ENCODE peak calls at places on chromosomes 7 and 10, in four cellular contexts. One of them, this sample, is unnamed.

GRCh38 chr7:139127648-139128047 is 18.1 kb upstream of the ZC3HAV1 start:
- DNase-seq in HCT116: no peak
- DNase-seq in astrocyte: no peak
- DNase-seq in heart left ventricle: no peak
- DNase-seq in this sample: no peak

GRCh38 chr10:88366772-88367171 is 216.3 kb downstream of the RNLS start:
- DNase-seq in HCT116: no peak
- DNase-seq in astrocyte: no peak
- DNase-seq in heart left ventricle: no peak
- DNase-seq in this sample: no peak

GRCh38 chr7:26686448-26686981 is 177.9 kb downstream of the SKAP2 start:
- DNase-seq in HCT116: peak; percentile 21
- DNase-seq in astrocyte: peak; percentile 64
- DNase-seq in heart left ventricle: no peak
- DNase-seq in this sample: peak; percentile 60

GRCh38 chr10:100175873-100176272 is 10.0 kb downstream of the ERLIN1 start:
- DNase-seq in HCT116: no peak
- DNase-seq in astrocyte: no peak
- DNase-seq in heart left ventricle: no peak
- DNase-seq in this sample: no peak

GRCh38 chr7:20200361-20200760 is 16.8 kb downstream of the MACC1 start:
- DNase-seq in HCT116: no peak
- DNase-seq in astrocyte: no peak
- DNase-seq in heart left ventricle: no peak
- DNase-seq in this sample: no peak

GRCh38 chr10:3719024-3719843 is 65.8 kb downstream of the KLF6 start:
- DNase-seq in HCT116: no peak
- DNase-seq in astrocyte: no peak
- DNase-seq in heart left ventricle: no peak
- DNase-seq in this sample: no peak

GRCh38 chr10:105647354-105647753 is 1006.3 kb downstream of the SORCS3 start:
- DNase-seq in HCT116: no peak
- DNase-seq in astrocyte: no peak
- DNase-seq in heart left ventricle: no peak
- DNase-seq in this sample: no peak

GRCh38 chr10:76192694-76193304 is 761.4 kb downstream of the LRMDA start:
- DNase-seq in HCT116: no peak
- DNase-seq in astrocyte: no peak
- DNase-seq in heart left ventricle: no peak
- DNase-seq in this sample: no peak

GRCh38 chr7:47551550-47552121 is 30.3 kb downstream of the TNS3 start:
- DNase-seq in HCT116: no peak
- DNase-seq in astrocyte: no peak
- DNase-seq in heart left ventricle: no peak
- DNase-seq in this sample: no peak

GRCh38 chr7:75968561-75969001 is 25.8 kb downstream of the TMEM120A start:
- DNase-seq in HCT116: no peak
- DNase-seq in astrocyte: no peak
- DNase-seq in heart left ventricle: no peak
- DNase-seq in this sample: no peak

GRCh38 chr7:156475666-156476065 is 164.9 kb upstream of the RNF32 start:
- DNase-seq in HCT116: peak; percentile 26
- DNase-seq in astrocyte: peak; percentile 79
- DNase-seq in heart left ventricle: no peak
- DNase-seq in this sample: peak; percentile 5

GRCh38 chr7:26659121-26659520 is 205.3 kb downstream of the SKAP2 start:
- DNase-seq in HCT116: no peak
- DNase-seq in astrocyte: no peak
- DNase-seq in heart left ventricle: no peak
- DNase-seq in this sample: no peak

GRCh38 chr7:100897111-100897608 is 1.5 kb upstream of the ACHE start:
- DNase-seq in HCT116: no peak
- DNase-seq in astrocyte: no peak
- DNase-seq in heart left ventricle: peak; percentile 75
- DNase-seq in this sample: no peak

GRCh38 chr7:29565982-29566746 is 2.5 kb downstream of the PRR15 start:
- DNase-seq in HCT116: no peak
- DNase-seq in astrocyte: no peak
- DNase-seq in heart left ventricle: no peak
- DNase-seq in this sample: peak; percentile 26

GRCh38 chr7:29563590-29564454 is at the start of gene PRR15:
- DNase-seq in HCT116: peak; percentile 76
- DNase-seq in astrocyte: peak; percentile 7
- DNase-seq in heart left ventricle: peak; percentile 59
- DNase-seq in this sample: peak; percentile 52

GRCh38 chr7:29564455-29565185 is 985 bp downstream of the PRR15 start:
- DNase-seq in HCT116: no peak
- DNase-seq in astrocyte: peak; percentile 46
- DNase-seq in heart left ventricle: peak; percentile 79
- DNase-seq in this sample: peak; percentile 80

GRCh38 chr7:29565634-29565981 is 2.0 kb downstream of the PRR15 start:
- DNase-seq in HCT116: no peak
- DNase-seq in astrocyte: no peak
- DNase-seq in heart left ventricle: no peak
- DNase-seq in this sample: no peak

GRCh38 chr7:29565186-29565540 is 1.5 kb downstream of the PRR15 start:
- DNase-seq in HCT116: no peak
- DNase-seq in astrocyte: no peak
- DNase-seq in heart left ventricle: no peak
- DNase-seq in this sample: no peak
- H3K4me3 ChIP-seq in HCT116: peak overlapping the region; percentile 83
- H3K4me3 ChIP-seq in astrocyte: peak overlapping the region; percentile 76
- H3K4me3 ChIP-seq in heart left ventricle: peak overlapping the region; percentile 64
- H3K4me3 ChIP-seq in this sample: peak overlapping the region; percentile 57

GRCh38 chr7:66493235-66494181 is 135.2 kb upstream of the KCTD7 start:
- DNase-seq in HCT116: peak; percentile 95
- DNase-seq in astrocyte: peak; percentile 94
- DNase-seq in heart left ventricle: peak; percentile 99
- DNase-seq in this sample: peak; percentile 99
- TF ChIP-seq CTCF in HCT116: peak; percentile 35
- TF ChIP-seq CTCF in astrocyte: no peak
- TF ChIP-seq CTCF in heart left ventricle: no peak
- TF ChIP-seq CTCF in this sample: peak; percentile 37

GRCh38 chr10:103555321-103555649 is 61.8 kb downstream of the NEURL1 start:
- DNase-seq in HCT116: no peak
- DNase-seq in astrocyte: no peak
- DNase-seq in heart left ventricle: no peak
- DNase-seq in this sample: no peak
- H3K4me3 ChIP-seq in HCT116: peak overlapping the region; percentile 47
- H3K4me3 ChIP-seq in astrocyte: no peak overlapping the region
- H3K4me3 ChIP-seq in heart left ventricle: peak overlapping the region; percentile 53
- H3K4me3 ChIP-seq in this sample: peak overlapping the region; percentile 24

GRCh38 chr10:125175807-125176206 is 15.4 kb upstream of the CTBP2 start:
- DNase-seq in HCT116: no peak
- DNase-seq in astrocyte: no peak
- DNase-seq in heart left ventricle: no peak
- DNase-seq in this sample: no peak
- TF ChIP-seq CTCF in HCT116: no peak
- TF ChIP-seq CTCF in astrocyte: no peak
- TF ChIP-seq CTCF in heart left ventricle: no peak
- TF ChIP-seq CTCF in this sample: no peak

DNA sequence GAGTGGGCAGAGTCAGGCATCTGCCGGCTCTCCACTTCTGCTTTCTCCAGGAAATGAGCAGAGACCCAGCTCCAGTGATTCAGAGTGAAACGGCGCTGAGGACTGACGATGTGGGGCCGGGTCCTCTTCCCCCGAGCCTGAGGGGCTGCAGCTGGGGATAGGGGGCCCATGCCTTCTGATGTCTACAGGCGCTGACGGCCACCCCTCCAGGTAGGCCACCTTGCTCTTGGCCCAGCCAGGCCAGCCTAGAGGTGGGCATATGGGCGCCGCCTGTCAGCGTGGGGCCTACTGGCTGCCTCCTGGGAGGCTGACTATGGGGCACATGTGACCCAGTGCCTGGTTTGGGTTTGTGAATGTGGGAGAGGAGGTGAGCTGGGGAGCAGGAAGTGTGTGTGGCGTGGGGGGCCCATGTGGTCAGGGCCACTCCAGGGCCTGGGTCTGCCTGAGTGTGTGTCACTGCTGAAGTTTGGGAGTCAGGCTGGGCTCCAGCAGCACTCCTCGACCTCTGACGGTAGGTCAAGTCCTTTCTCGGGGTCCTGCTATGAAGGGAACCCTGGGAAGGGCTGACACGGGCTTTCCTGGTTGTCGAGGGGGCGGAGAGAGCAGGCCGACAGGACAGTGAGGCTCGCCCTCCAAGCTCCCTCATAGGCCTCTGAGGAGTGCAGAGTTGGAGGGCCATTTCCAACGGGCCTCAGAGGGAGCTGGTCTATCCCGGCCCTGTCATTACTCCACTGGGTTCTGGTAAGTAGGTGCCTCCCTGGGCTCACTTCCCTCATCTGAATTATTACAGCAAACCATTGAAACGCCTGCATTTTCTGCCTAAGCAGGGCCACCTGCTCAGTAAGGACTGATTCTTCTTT is at the start of gene WDFY4:
- DNase-seq in HCT116: no peak
- DNase-seq in astrocyte: no peak
- DNase-seq in heart left ventricle: peak; percentile 74
- DNase-seq in this sample: no peak
- H3K4me3 ChIP-seq in HCT116: no peak within 1 kb of the TSS
- H3K4me3 ChIP-seq in astrocyte: no peak within 1 kb of the TSS
- H3K4me3 ChIP-seq in heart left ventricle: peak within 1 kb of the TSS; percentile 40
- H3K4me3 ChIP-seq in this sample: no peak within 1 kb of the TSS

GRCh38 chr10:119299531-119299930 is 92.2 kb downstream of the GRK5 start:
- DNase-seq in HCT116: no peak
- DNase-seq in astrocyte: no peak
- DNase-seq in heart left ventricle: peak; percentile 27
- DNase-seq in this sample: peak; percentile 17
- TF ChIP-seq CTCF in HCT116: peak; percentile 22
- TF ChIP-seq CTCF in astrocyte: no peak
- TF ChIP-seq CTCF in heart left ventricle: no peak
- TF ChIP-seq CTCF in this sample: no peak

GRCh38 chr7:150685219-150686029 is at the start of gene GIMAP2:
- DNase-seq in HCT116: no peak
- DNase-seq in astrocyte: no peak
- DNase-seq in heart left ventricle: no peak
- DNase-seq in this sample: peak; percentile 11
- H3K4me3 ChIP-seq in HCT116: no peak within 1 kb of the TSS
- H3K4me3 ChIP-seq in astrocyte: no peak within 1 kb of the TSS
- H3K4me3 ChIP-seq in heart left ventricle: peak within 1 kb of the TSS; percentile 65
- H3K4me3 ChIP-seq in this sample: peak within 1 kb of the TSS; percentile 32

GRCh38 chr7:134724606-134725005 is 54.8 kb upstream of the CALD1 start:
- DNase-seq in HCT116: peak; percentile 48
- DNase-seq in astrocyte: no peak
- DNase-seq in heart left ventricle: no peak
- DNase-seq in this sample: peak; percentile 77
- TF ChIP-seq CTCF in HCT116: peak; percentile 75
- TF ChIP-seq CTCF in astrocyte: peak; percentile 46
- TF ChIP-seq CTCF in heart left ventricle: peak; percentile 26
- TF ChIP-seq CTCF in this sample: peak; percentile 82

GRCh38 chr10:17783751-17784150 is 25.4 kb upstream of the MRC1 start:
- DNase-seq in HCT116: no peak
- DNase-seq in astrocyte: no peak
- DNase-seq in heart left ventricle: no peak
- DNase-seq in this sample: no peak
- H3K4me3 ChIP-seq in HCT116: no peak overlapping the region
- H3K4me3 ChIP-seq in astrocyte: no peak overlapping the region
- H3K4me3 ChIP-seq in heart left ventricle: peak overlapping the region; percentile 2
- H3K4me3 ChIP-seq in this sample: no peak overlapping the region